ENCODE peak calls at places on chromosomes 1 and 21, in four cellular contexts. F is heart right ventricle, E is GM23338, S is right atrium auricular region. U is an unnamed sample. For H3K27me3, the result is how much of the 10 kb centered on the place peaks cover.

GRCh38 chr1:59738152-59738551 is 76.6 kb upstream of the HOOK1 start:
- DNase-seq in F (no peak), E (no peak), S (no peak), U (no peak)

GRCh38 chr1:1082239-1083180 is 8.4 kb upstream of the RNF223 start:
- DNase-seq in S (no peak), E (peak), F (peak), U (peak)

GRCh38 chr1:32269744-32270143 is 18.7 kb downstream of the LCK start:
- DNase-seq in S (no peak), F (no peak), E (no peak), U (no peak)

GRCh38 chr1:212186427-212187207 is 98.6 kb upstream of the PPP2R5A start:
- DNase-seq in F (no peak), E (no peak), S (no peak), U (no peak)

GRCh38 chr1:113792986-113793385 is 19.3 kb downstream of the RSBN1 start:
- DNase-seq in S (no peak), E (no peak), F (no peak), U (no peak)

GRCh38 chr1:2146836-2147517 is 47.6 kb downstream of the FAAP20 start:
- DNase-seq in F (no peak), E (no peak), S (no peak), U (no peak)

GRCh38 chr1:218357211-218357892 is 12.2 kb downstream of the TGFB2 start:
- DNase-seq in F (no peak), S (no peak), E (no peak), U (no peak)

GRCh38 chr1:12171206-12172041 is 4.6 kb downstream of the TNFRSF1B start:
- DNase-seq in S (no peak), F (no peak), E (no peak), U (no peak)

GRCh38 chr1:184972281-184973055 is 1.8 kb downstream of the NIBAN1 start:
- DNase-seq in E (no peak), F (no peak), S (no peak), U (no peak)

GRCh38 chr1:39525366-39526165 is 34.1 kb downstream of the BMP8A start:
- DNase-seq in S (no peak), F (peak), E (no peak), U (no peak)

GRCh38 chr1:178688244-178688643 is 36.8 kb upstream of the RALGPS2 start:
- DNase-seq in S (no peak), E (no peak), F (no peak), U (no peak)

GRCh38 chr1:114100148-114100547 is 53.5 kb downstream of the SYT6 start:
- DNase-seq in F (no peak), E (no peak), S (no peak), U (no peak)

GRCh38 chr1:71298633-71299032 is 217.8 kb upstream of the ZRANB2 start:
- DNase-seq in F (no peak), S (peak), E (no peak), U (no peak)

GRCh38 chr1:67018574-67018973 is 35.4 kb downstream of the SLC35D1 start:
- DNase-seq in F (no peak), E (peak), S (no peak), U (no peak)

GRCh38 chr21:29125199-29125598 is 5.2 kb upstream of the MAP3K7CL start:
- DNase-seq in S (no peak), E (no peak), F (no peak), U (no peak)

GRCh38 chr1:81305997-81306452 is 494.7 kb upstream of the ADGRL2 start:
- DNase-seq in F (peak), E (peak), S (no peak), U (peak)

GRCh38 chr1:37432636-37433035 is 41.7 kb upstream of the ZC3H12A start:
- DNase-seq in E (no peak), F (no peak), S (no peak), U (no peak)

GRCh38 chr1:42479621-42480020 is 16.5 kb downstream of the CCDC30 start:
- DNase-seq in F (no peak), E (peak), S (no peak), U (peak)

GRCh38 chr1:200323856-200324400 is 85.9 kb downstream of the ZNF281 start:
- DNase-seq in S (no peak), F (no peak), E (no peak), U (no peak)

GRCh38 chr1:178057863-178058576 is 35.9 kb upstream of the RASAL2 start:
- DNase-seq in E (peak), F (peak), S (peak), U (peak)

GRCh38 chr1:72745413-72745812 is 463.1 kb upstream of the NEGR1 start:
- DNase-seq in F (no peak), S (no peak), E (no peak), U (no peak)

GRCh38 chr21:46622226-46622625 is 13.2 kb upstream of the PRMT2 start:
- DNase-seq in S (no peak), F (no peak), E (peak), U (peak)

GRCh38 chr1:19656780-19657475 is 7.7 kb upstream of the HTR6 start:
- DNase-seq in E (peak), F (no peak), S (no peak), U (peak)

GRCh38 chr1:3727042-3727824 is 25.0 kb upstream of the CCDC27 start:
- DNase-seq in S (no peak), E (peak), F (no peak), U (peak)

GRCh38 chr21:43928726-43929125 is 63.7 kb downstream of the AGPAT3 start:
- DNase-seq in F (no peak), E (no peak), S (no peak), U (peak)

GRCh38 chr1:191993549-191993948 is 164.7 kb upstream of the RGS18 start:
- DNase-seq in S (no peak), F (no peak), E (peak), U (peak)

GRCh38 chr1:232211149-232211548 is 418.8 kb downstream of the SIPA1L2 start:
- DNase-seq in E (peak), F (no peak), S (no peak), U (peak)

GRCh38 chr1:205510308-205510950 is 6.0 kb downstream of the CDK18 start:
- DNase-seq in E (no peak), F (peak), S (no peak), U (no peak)

GRCh38 chr1:9700340-9700739 is 48.8 kb downstream of the PIK3CD start:
- DNase-seq in S (no peak), E (no peak), F (no peak), U (peak)

DNA sequence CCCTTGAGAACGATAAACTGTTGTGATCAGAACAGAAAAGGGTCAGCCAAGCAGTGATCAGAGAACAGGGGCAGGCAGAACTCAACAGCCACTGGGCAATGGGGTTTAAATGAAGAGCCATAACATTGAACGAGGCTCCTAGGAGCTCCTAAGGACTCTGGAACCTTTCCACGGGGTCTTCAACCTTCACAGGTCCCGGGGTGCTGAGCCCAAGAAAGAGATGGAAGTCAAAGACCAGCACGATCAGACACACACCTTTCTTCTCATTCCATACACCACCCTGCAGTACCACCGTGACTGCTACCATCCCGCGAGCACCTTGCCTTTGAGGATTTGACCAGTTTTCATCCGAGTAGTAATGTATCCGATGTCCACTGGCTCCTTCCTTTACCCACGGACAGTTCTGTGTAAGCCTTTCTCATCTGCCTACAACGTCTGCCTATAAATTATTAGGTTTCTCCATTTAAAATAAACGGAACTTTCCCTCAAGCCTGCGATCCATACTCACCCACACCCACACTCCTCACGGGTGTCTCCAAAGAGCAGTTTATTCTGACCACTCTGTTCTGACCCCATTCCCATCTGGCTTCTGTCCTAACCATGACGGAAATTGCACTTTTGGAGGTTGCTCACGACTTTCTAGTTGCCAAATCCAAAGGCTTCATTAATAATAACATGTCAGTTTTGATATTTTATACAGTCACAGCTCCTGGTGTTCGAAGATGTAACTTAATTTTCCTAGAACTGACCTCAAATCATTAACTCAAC is 16.8 kb upstream of the HHAT start:
- DNase-seq in S (no peak), E (no peak), F (peak), U (no peak)
- H3K4me3 ChIP-seq in S (peak), E (peak), F (peak), U (peak)

GRCh38 chr21:42375966-42376337 is 9.6 kb upstream of the TFF1 start:
- DNase-seq in F (no peak), S (no peak), E (no peak), U (no peak)

GRCh38 chr21:42373181-42373907 is 7.0 kb upstream of the TFF1 start:
- DNase-seq in S (no peak), F (no peak), E (no peak), U (peak)

GRCh38 chr21:42375141-42375905 is 9.0 kb upstream of the TFF1 start:
- DNase-seq in F (no peak), S (no peak), E (peak), U (peak)

GRCh38 chr21:42374457-42374856 is 8.1 kb upstream of the TFF1 start:
- DNase-seq in F (no peak), S (no peak), E (no peak), U (no peak)

GRCh38 chr21:42373908-42374455 is 7.6 kb upstream of the TFF1 start:
- DNase-seq in S (no peak), F (no peak), E (no peak), U (no peak)
- H3K27me3 ChIP-seq in S (under half), F (half or more), E (under half), U (under half)

GRCh38 chr1:201542166-201543045 is 3.5 kb downstream of the NAV1 start:
- DNase-seq in S (no peak), F (no peak), E (no peak), U (no peak)
- H3K4me3 ChIP-seq in S (no peak), F (no peak), E (no peak), U (no peak)

GRCh38 chr1:229137274-229137673 is 133.6 kb upstream of the RAB4A start:
- DNase-seq in E (no peak), S (no peak), F (no peak), U (no peak)

GRCh38 chr1:229141271-229141670 is 129.6 kb upstream of the RAB4A start:
- DNase-seq in E (no peak), S (no peak), F (no peak), U (no peak)

GRCh38 chr1:229140018-229140417 is 130.9 kb upstream of the RAB4A start:
- DNase-seq in S (no peak), E (no peak), F (no peak), U (no peak)

GRCh38 chr1:229138066-229138465 is 132.8 kb upstream of the RAB4A start:
- DNase-seq in E (no peak), F (no peak), S (no peak), U (no peak)

GRCh38 chr1:229139320-229139719 is 131.6 kb upstream of the RAB4A start:
- DNase-seq in E (no peak), S (no peak), F (no peak), U (no peak)
- H3K27me3 ChIP-seq in E (under half), S (under half), F (under half), U (under half)

GRCh38 chr1:220880726-220881506 is 1.7 kb downstream of the HLX start:
- DNase-seq in F (peak), E (peak), S (peak), U (peak)
- H3K4me3 ChIP-seq in F (peak), E (peak), S (peak), U (no peak)

GRCh38 chr1:154745750-154746425 is 124.2 kb downstream of the KCNN3 start:
- DNase-seq in F (no peak), S (no peak), E (no peak), U (no peak)
- H3K27me3 ChIP-seq in F (under half), S (under half), E (under half), U (under half)

GRCh38 chr1:22625262-22625925 is 11.0 kb upstream of the C1QA start:
- DNase-seq in E (peak), S (no peak), F (no peak), U (peak)

GRCh38 chr1:22629886-22630285 is 6.5 kb upstream of the C1QA start:
- DNase-seq in E (peak), S (no peak), F (no peak), U (peak)

GRCh38 chr1:22627331-22627730 is 9.1 kb upstream of the C1QA start:
- DNase-seq in S (no peak), F (no peak), E (no peak), U (no peak)

GRCh38 chr1:22628698-22629444 is 7.6 kb upstream of the C1QA start:
- DNase-seq in F (no peak), S (no peak), E (peak), U (no peak)

DNA sequence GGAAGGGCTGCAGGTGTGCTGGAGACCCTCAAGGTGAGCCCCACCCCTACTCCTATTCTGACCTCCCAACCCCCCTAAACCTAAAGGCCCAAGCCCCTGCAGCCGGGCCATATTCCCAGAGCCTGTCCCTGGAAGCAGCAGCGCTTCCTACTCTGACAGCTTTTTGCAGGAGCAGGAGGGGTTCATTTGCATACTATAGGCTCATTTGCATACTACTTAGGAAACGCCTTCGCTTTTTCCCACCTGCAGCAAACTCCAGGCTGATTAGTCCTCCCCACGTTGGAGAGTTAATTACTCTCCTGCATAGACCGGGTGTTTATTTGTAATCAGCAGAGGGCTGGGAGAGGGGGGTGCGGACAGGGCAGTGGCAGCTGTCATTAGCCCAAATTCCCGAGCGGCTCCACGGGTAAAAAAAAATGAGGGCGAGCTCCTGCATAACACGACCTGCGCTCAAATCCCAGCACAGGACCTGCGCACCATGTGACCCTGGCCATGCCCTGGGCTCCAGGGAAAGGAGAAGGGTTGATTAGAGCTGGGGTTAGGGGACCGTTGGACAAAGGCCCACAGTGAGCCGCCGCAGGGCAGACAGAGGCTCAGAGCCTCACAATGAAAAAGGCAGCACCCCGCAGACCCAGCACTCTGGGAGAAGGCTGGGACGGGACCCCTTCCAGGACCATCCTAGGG is 10.1 kb upstream of the C1QA start:
- DNase-seq in E (peak), F (no peak), S (no peak), U (peak)
- H3K4me3 ChIP-seq in E (peak), F (no peak), S (no peak), U (no peak)

DNA sequence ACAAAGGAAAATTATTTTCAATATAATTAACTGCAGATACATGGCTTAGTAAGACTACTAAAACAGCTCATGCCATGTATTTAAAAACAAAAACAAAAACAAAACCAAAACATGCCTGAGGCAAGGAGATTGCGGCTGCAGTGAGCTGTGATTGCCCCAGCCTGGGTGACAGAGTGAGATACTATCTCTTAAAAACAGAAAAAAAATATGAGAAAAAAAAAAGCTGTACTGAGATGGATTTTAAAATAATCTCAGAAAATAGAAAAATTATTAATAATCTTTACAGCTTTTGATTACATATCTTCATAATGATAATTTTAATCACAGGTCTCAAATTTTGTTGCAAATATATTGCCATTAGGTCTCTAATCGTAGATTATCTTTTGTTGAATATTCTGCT is 24.0 kb upstream of the LIN9 start:
- DNase-seq in E (no peak), F (no peak), S (no peak), U (no peak)
- H3K27me3 ChIP-seq in E (under half), F (under half), S (under half), U (under half)

DNA sequence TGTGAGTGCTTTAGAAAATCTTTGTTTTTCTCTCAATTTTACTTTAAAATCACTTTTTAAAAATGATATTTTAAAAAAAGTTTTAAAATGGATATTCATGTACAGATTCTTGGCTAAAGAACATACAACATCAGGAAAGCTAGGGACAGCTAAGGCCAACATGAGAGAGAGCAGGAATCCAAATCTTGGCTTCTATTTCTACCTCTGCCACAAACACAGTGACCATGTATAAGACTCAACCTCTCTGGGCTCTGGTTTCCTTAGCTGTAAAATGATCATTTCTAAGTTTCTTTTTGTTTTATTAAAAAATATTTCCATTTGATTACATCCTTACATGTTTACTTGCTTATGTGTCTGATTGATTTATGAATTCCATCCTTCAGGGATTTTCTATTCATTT is 1.2 kb downstream of the VCAM1 start:
- DNase-seq in S (no peak), F (no peak), E (no peak), U (no peak)
- H3K4me3 ChIP-seq in S (peak), F (peak), E (no peak), U (no peak)